ENCODE peak calls at places on chromosomes 6 and 20, in nine cellular contexts. A is AG04449, G is osteoblast, R is transverse colon, U is BE2C, M is AG04450, W is prostate gland, B is AG10803, F is hepatocyte. X is an unnamed sample.

GRCh38 chr6:118784641-118785164 is 109.2 kb upstream of the ASF1A start:
- DNase-seq in A (no peak), G (no peak), R (no peak), U (no peak), M (no peak), W (no peak), B (no peak), F (no peak), X (peak)

GRCh38 chr6:47363736-47364135 is 54.0 kb upstream of the TNFRSF21 start:
- DNase-seq in A (no peak), G (no peak), R (no peak), U (no peak), M (no peak), W (no peak), B (no peak), F (no peak), X (no peak)

GRCh38 chr6:122568865-122569264 is 41.3 kb upstream of the PKIB start:
- DNase-seq in A (no peak), G (no peak), R (peak), U (no peak), M (no peak), W (no peak), B (no peak), F (no peak), X (no peak)

GRCh38 chr20:7841291-7841966 is 98.8 kb downstream of the HAO1 start:
- DNase-seq in A (no peak), G (peak), R (no peak), U (no peak), M (peak), W (no peak), B (peak), F (no peak), X (peak)

GRCh38 chr6:160960067-160960466 is 31.5 kb upstream of the MAP3K4 start:
- DNase-seq in A (no peak), G (no peak), R (no peak), U (no peak), M (no peak), W (no peak), B (no peak), F (no peak), X (no peak)

GRCh38 chr6:78530208-78530607 is 337.1 kb upstream of the IRAK1BP1 start:
- DNase-seq in A (no peak), G (no peak), R (no peak), U (no peak), M (no peak), W (no peak), B (no peak), F (no peak), X (no peak)

GRCh38 chr20:44068311-44068710 is 118.7 kb downstream of the JPH2 start:
- DNase-seq in A (no peak), G (no peak), R (no peak), U (no peak), M (no peak), W (no peak), B (no peak), F (no peak), X (no peak)

GRCh38 chr6:143449731-143450452 is 603 bp downstream of the ADAT2 start:
- DNase-seq in A (no peak), G (peak), R (peak), U (no peak), M (no peak), W (peak), B (peak), F (peak), X (peak)

GRCh38 chr6:113622254-113622653 is 234.9 kb upstream of the MARCKS start:
- DNase-seq in A (no peak), G (no peak), R (no peak), U (no peak), M (no peak), W (no peak), B (no peak), F (no peak), X (no peak)

GRCh38 chr6:12637960-12638641 is 78.5 kb upstream of the PHACTR1 start:
- DNase-seq in A (no peak), G (no peak), R (peak), U (peak), M (no peak), W (peak), B (peak), F (peak), X (peak)

GRCh38 chr20:45933231-45934045 is 1.0 kb upstream of the PCIF1 start:
- DNase-seq in A (no peak), G (peak), R (peak), U (peak), M (no peak), W (peak), B (peak), F (peak), X (peak)

GRCh38 chr20:20492521-20493334 is 124.8 kb downstream of the INSM1 start:
- DNase-seq in A (no peak), G (no peak), R (no peak), U (peak), M (no peak), W (no peak), B (no peak), F (no peak), X (no peak)

GRCh38 chr6:81562169-81562568 is 190.3 kb downstream of the TENT5A start:
- DNase-seq in A (peak), G (peak), R (peak), U (no peak), M (peak), W (no peak), B (peak), F (peak), X (peak)

GRCh38 chr6:131059486-131059885 is 3.6 kb downstream of the EPB41L2 start:
- DNase-seq in A (peak), G (peak), R (no peak), U (no peak), M (no peak), W (no peak), B (peak), F (no peak), X (no peak)
- TF ChIP-seq CTCF in A (peak), G (peak), R (no peak), U (no peak), M (peak), W (no peak), B (peak), F (no peak), X (peak)

GRCh38 chr6:7201732-7202541 is 94.2 kb downstream of the RREB1 start:
- DNase-seq in A (no peak), G (no peak), R (peak), U (no peak), M (no peak), W (no peak), B (no peak), F (no peak), X (no peak)
- H3K4me3 ChIP-seq in A (no peak), G (no peak), R (no peak), U (no peak), M (no peak), W (no peak), B (no peak), F (no peak), X (no peak)

GRCh38 chr6:130381459-130382380 is 15.9 kb downstream of the TMEM200A start:
- DNase-seq in A (no peak), G (no peak), R (no peak), U (no peak), M (no peak), W (no peak), B (no peak), F (no peak), X (no peak)
- TF ChIP-seq CTCF in A (no peak), G (no peak), R (no peak), U (no peak), M (no peak), W (no peak), B (no peak), F (peak), X (no peak)

GRCh38 chr6:116512155-116512559 is 718 bp downstream of the CALHM5 start:
- DNase-seq in A (no peak), G (peak), R (no peak), U (no peak), M (no peak), W (no peak), B (no peak), F (no peak), X (no peak)
- H3K4me3 ChIP-seq in A (peak), G (peak), R (peak), U (peak), M (peak), W (peak), B (peak), F (peak), X (no peak)

GRCh38 chr6:131009790-131010189 is 53.3 kb downstream of the EPB41L2 start:
- DNase-seq in A (no peak), G (no peak), R (no peak), U (no peak), M (no peak), W (no peak), B (no peak), F (no peak), X (no peak)
- TF ChIP-seq CTCF in A (no peak), G (no peak), R (no peak), U (no peak), M (no peak), W (no peak), B (no peak), F (no peak), X (no peak)

X was measured in cardiac muscle cell.